ENCODE peak calls at places on chromosome 7, in four cellular contexts. X is fibroblast of lung, F is dorsolateral prefrontal cortex, S is transverse colon. I is an unnamed sample.

GRCh38 chr7:105643384-105643783 is 62.1 kb upstream of the EFCAB10 start:
- DNase-seq in X (peak), S (no peak), F (peak), I (peak)

GRCh38 chr7:149855368-149856305 is 17.5 kb downstream of the ZNF862 start:
- DNase-seq in S (no peak), F (no peak), X (peak), I (peak)

GRCh38 chr7:44461387-44461786 is 29.1 kb downstream of the NUDCD3 start:
- DNase-seq in X (peak), F (no peak), S (no peak), I (peak)

GRCh38 chr7:106070201-106070551 is 41.9 kb downstream of the SYPL1 start:
- DNase-seq in S (no peak), X (peak), F (no peak), I (no peak)

GRCh38 chr7:35508623-35509400 is 186.1 kb downstream of the HERPUD2 start:
- DNase-seq in X (no peak), F (no peak), S (no peak), I (no peak)

GRCh38 chr7:22116451-22117027 is 170.8 kb upstream of the CDCA7L start:
- DNase-seq in X (peak), F (no peak), S (no peak), I (no peak)

GRCh38 chr7:66283003-66283920 is 78.1 kb downstream of the TPST1 start:
- DNase-seq in F (no peak), S (no peak), X (peak), I (peak)

GRCh38 chr7:28112056-28112455 is 68.5 kb downstream of the JAZF1 start:
- DNase-seq in X (no peak), S (no peak), F (no peak), I (peak)

GRCh38 chr7:86908948-86909347 is 150.5 kb downstream of the ELAPOR2 start:
- DNase-seq in X (peak), S (no peak), F (no peak), I (peak)

GRCh38 chr7:155862516-155863257 is 50.4 kb upstream of the SHH start:
- DNase-seq in F (no peak), X (no peak), S (no peak), I (no peak)

GRCh38 chr7:146129296-146129695 is 12.7 kb downstream of the CNTNAP2 start:
- DNase-seq in S (no peak), X (no peak), F (no peak), I (peak)

GRCh38 chr7:47461161-47461560 is 120.8 kb downstream of the TNS3 start:
- DNase-seq in S (no peak), F (no peak), X (peak), I (peak)

GRCh38 chr7:134300988-134301387 is 15.7 kb downstream of the SLC35B4 start:
- DNase-seq in F (no peak), S (no peak), X (no peak), I (no peak)

GRCh38 chr7:134293029-134293740 is 23.5 kb downstream of the SLC35B4 start:
- DNase-seq in S (peak), X (no peak), F (no peak), I (no peak)

GRCh38 chr7:134302120-134302519 is 14.6 kb downstream of the SLC35B4 start:
- DNase-seq in X (peak), S (no peak), F (no peak), I (no peak)

GRCh38 chr7:134297489-134297888 is 19.2 kb downstream of the SLC35B4 start:
- DNase-seq in F (no peak), X (no peak), S (no peak), I (no peak)

GRCh38 chr7:134298902-134299683 is 17.6 kb downstream of the SLC35B4 start:
- DNase-seq in F (peak), X (peak), S (peak), I (no peak)
- H3K4me3 ChIP-seq in F (peak), X (no peak), S (no peak), I (no peak)

GRCh38 chr7:16079723-16080122 is 341.6 kb downstream of the CRPPA start:
- DNase-seq in X (no peak), S (no peak), F (no peak), I (no peak)

GRCh38 chr7:16084370-16084769 is 337.0 kb downstream of the CRPPA start:
- DNase-seq in F (no peak), X (peak), S (no peak), I (peak)

GRCh38 chr7:16083931-16084330 is 337.4 kb downstream of the CRPPA start:
- DNase-seq in S (no peak), F (no peak), X (peak), I (peak)

GRCh38 chr7:16078076-16078952 is 343.0 kb downstream of the CRPPA start:
- DNase-seq in S (no peak), F (no peak), X (peak), I (peak)

GRCh38 chr7:16080131-16080530 is 341.2 kb downstream of the CRPPA start:
- DNase-seq in X (no peak), S (no peak), F (no peak), I (peak)
- TF ChIP-seq CTCF in X (no peak), S (no peak), F (no peak), I (peak)

DNA sequence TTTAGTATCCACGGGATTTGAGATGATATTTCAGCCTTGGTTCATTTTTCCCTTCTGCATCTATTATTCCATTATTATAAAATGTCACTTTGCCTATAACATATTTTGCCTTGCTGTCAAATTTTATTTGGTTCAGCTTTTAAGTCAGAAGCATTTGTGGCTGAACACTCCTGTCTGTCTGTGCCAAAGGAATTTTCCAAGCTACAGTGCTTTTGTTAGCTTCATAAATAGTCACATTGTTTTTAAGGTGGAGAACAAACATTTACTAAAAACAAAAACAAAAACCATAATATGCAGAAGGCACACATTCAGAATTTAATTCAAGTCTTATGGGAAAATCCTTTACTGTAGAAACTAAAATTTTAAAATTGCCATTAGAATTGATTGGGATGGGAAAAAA is 33.8 kb upstream of the ELMO1 start:
- DNase-seq in S (no peak), F (no peak), X (no peak), I (no peak)
- H3K4me3 ChIP-seq in S (no peak), F (no peak), X (no peak), I (no peak)

DNA sequence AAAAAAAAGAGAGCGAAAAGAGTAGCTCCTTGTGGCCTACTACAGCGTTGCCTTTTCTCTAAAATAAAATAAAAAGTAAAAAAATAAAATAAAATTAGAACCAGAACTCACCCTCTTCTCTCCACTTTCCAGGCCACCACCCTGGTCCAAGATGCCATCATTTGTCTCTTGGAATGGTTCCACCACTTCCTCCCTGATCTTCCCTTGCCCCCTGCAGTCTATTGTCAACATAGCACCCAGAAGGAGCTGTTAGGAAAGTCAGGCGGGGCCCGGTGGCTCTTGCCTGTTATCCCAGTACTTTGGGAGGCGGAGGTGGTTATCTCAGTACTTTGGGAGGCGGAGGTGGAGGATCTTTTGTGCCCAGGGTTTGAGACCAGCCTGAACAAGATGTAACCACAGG is 7.6 kb upstream of the GRID2IP start:
- DNase-seq in S (peak), F (no peak), X (peak), I (peak)
- TF ChIP-seq CTCF in S (peak), F (no peak), X (peak), I (peak)

GRCh38 chr7:112781110-112781509 is 9.1 kb downstream of the TMEM168 start:
- DNase-seq in F (no peak), X (no peak), S (no peak), I (no peak)
- H3K4me3 ChIP-seq in F (no peak), X (no peak), S (no peak), I (no peak)

GRCh38 chr7:93053946-93054943 is 63.5 kb downstream of the SAMD9 start:
- DNase-seq in F (no peak), S (peak), X (no peak), I (no peak)

GRCh38 chr7:93054975-93055374 is 62.8 kb downstream of the SAMD9 start:
- DNase-seq in S (no peak), X (no peak), F (no peak), I (no peak)

GRCh38 chr7:93051660-93052059 is 66.1 kb downstream of the SAMD9 start:
- DNase-seq in F (no peak), S (no peak), X (no peak), I (no peak)

GRCh38 chr7:93053209-93053945 is 64.4 kb downstream of the SAMD9 start:
- DNase-seq in X (no peak), S (no peak), F (no peak), I (no peak)

GRCh38 chr7:93055543-93056107 is 62.2 kb downstream of the SAMD9 start:
- DNase-seq in S (no peak), F (no peak), X (peak), I (peak)
- TF ChIP-seq CTCF in S (peak), F (peak), X (peak), I (peak)

GRCh38 chr7:134842901-134843300 is 63.5 kb downstream of the CALD1 start:
- DNase-seq in S (no peak), X (no peak), F (no peak), I (no peak)
- H3K4me3 ChIP-seq in S (no peak), X (no peak), F (no peak), I (no peak)